ENCODE peak calls at places on chromosomes 1 and 21, in seven cellular contexts. D is sigmoid colon, H is dorsolateral prefrontal cortex, C is upper lobe of right lung, G is ovary, A is fibroblast of lung, T is mesendoderm. I is an unnamed sample.

GRCh38 chr1:2641381-2642130 is 8.7 kb upstream of the MMEL1 start:
- DNase-seq in D (no peak), H (peak), C (peak), G (peak), A (no peak), T (no peak), I (peak)

GRCh38 chr1:24386241-24386640 is 27.3 kb downstream of the STPG1 start:
- DNase-seq in D (no peak), H (no peak), C (no peak), G (no peak), A (no peak), T (no peak), I (no peak)

GRCh38 chr21:32698971-32699693 is 28.7 kb downstream of the SYNJ1 start:
- DNase-seq in D (no peak), H (no peak), C (no peak), G (no peak), A (peak), T (peak), I (peak)

GRCh38 chr1:74180490-74180889 is 17.5 kb downstream of the LRRIQ3 start:
- DNase-seq in D (no peak), H (no peak), C (no peak), G (no peak), A (peak), T (no peak), I (no peak)

GRCh38 chr1:234619794-234620247 is 9.8 kb upstream of the IRF2BP2 start:
- DNase-seq in D (no peak), H (no peak), C (no peak), G (no peak), A (no peak), T (no peak), I (no peak)

GRCh38 chr1:65425697-65426096 is 5.2 kb downstream of the LEPR start:
- DNase-seq in D (no peak), H (no peak), C (no peak), G (no peak), A (peak), T (peak), I (no peak)

GRCh38 chr1:167529829-167530474 is 11.6 kb upstream of the CD247 start:
- DNase-seq in D (no peak), H (no peak), C (no peak), G (no peak), A (no peak), T (no peak), I (no peak)

GRCh38 chr1:88612299-88612698 is 71.8 kb upstream of the PKN2 start:
- DNase-seq in D (no peak), H (no peak), C (no peak), G (no peak), A (no peak), T (no peak), I (peak)

GRCh38 chr1:235873045-235873444 is 6.3 kb upstream of the LYST start:
- DNase-seq in D (no peak), H (no peak), C (no peak), G (no peak), A (no peak), T (no peak), I (no peak)

GRCh38 chr1:111738436-111739221 is 566 bp downstream of the INKA2 start:
- DNase-seq in D (peak), H (peak), C (peak), G (peak), A (peak), T (peak), I (peak)

GRCh38 chr21:33968082-33968997 is 52.7 kb upstream of the ATP5PO start:
- DNase-seq in D (no peak), H (no peak), C (no peak), G (no peak), A (peak), T (peak), I (peak)

GRCh38 chr1:210374600-210374953 is 45.9 kb downstream of the HHAT start:
- DNase-seq in D (no peak), H (no peak), C (no peak), G (no peak), A (no peak), T (no peak), I (no peak)
- H3K4me3 ChIP-seq in D (no peak), H (no peak), C (no peak), G (no peak), A (no peak), T (no peak), I (no peak)

GRCh38 chr21:43735236-43736091 is 16.5 kb downstream of the PDXK start:
- DNase-seq in D (peak), H (no peak), C (no peak), G (no peak), A (no peak), T (no peak), I (no peak)

GRCh38 chr21:43734131-43734634 is 15.3 kb downstream of the PDXK start:
- DNase-seq in D (no peak), H (no peak), C (peak), G (no peak), A (no peak), T (no peak), I (peak)

GRCh38 chr21:43733529-43734071 is 14.7 kb downstream of the PDXK start:
- DNase-seq in D (no peak), H (no peak), C (peak), G (no peak), A (peak), T (no peak), I (peak)

GRCh38 chr21:43736224-43736883 is 17.4 kb downstream of the PDXK start:
- DNase-seq in D (peak), H (no peak), C (no peak), G (no peak), A (peak), T (no peak), I (no peak)

DNA sequence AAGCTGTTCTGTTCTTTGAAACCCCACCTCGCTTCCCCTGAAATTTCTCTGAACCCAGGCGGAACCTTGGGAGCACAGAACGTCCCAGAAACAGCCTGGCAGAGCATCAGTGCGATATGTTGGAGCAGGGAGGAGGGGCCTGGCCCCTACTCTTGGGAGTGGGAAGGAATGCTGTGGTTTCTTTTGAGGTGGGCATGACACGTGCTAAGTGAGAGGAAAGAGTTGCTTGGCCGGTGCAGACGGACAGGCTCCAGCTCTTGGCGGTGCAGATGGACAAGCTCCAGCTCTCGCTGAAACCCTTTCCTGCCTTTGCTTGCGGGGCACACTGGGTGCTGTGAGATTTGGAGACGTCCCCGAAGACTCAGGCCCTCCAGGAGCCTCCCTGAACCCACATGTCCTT is 15.9 kb downstream of the PDXK start:
- DNase-seq in D (peak), H (no peak), C (peak), G (peak), A (peak), T (no peak), I (no peak)
- H3K4me3 ChIP-seq in D (no peak), H (peak), C (no peak), G (no peak), A (no peak), T (no peak), I (no peak)

GRCh38 chr1:207806531-207807394 is 54.9 kb downstream of the CD46 start:
- DNase-seq in D (no peak), H (no peak), C (no peak), G (no peak), A (peak), T (no peak), I (no peak)
- H3K4me3 ChIP-seq in D (no peak), H (no peak), C (no peak), G (no peak), A (no peak), T (no peak), I (peak)

GRCh38 chr1:216502528-216503162 is 79.4 kb upstream of the USH2A start:
- DNase-seq in D (no peak), H (no peak), C (no peak), G (no peak), A (no peak), T (peak), I (no peak)

GRCh38 chr1:216500273-216500967 is 77.2 kb upstream of the USH2A start:
- DNase-seq in D (no peak), H (no peak), C (no peak), G (no peak), A (no peak), T (no peak), I (no peak)

GRCh38 chr1:216498277-216498676 is 75.0 kb upstream of the USH2A start:
- DNase-seq in D (no peak), H (no peak), C (no peak), G (no peak), A (no peak), T (no peak), I (no peak)

GRCh38 chr1:216499581-216500272 is 76.5 kb upstream of the USH2A start:
- DNase-seq in D (no peak), H (no peak), C (no peak), G (no peak), A (no peak), T (no peak), I (no peak)
- H3K4me3 ChIP-seq in D (no peak), H (no peak), C (no peak), G (no peak), A (no peak), T (no peak), I (no peak)